ENCODE peak calls at places on chromosomes 3 and 15, in ten cellular contexts. F is prostate gland, Q is astrocyte, L is SK-N-SH, N is BE2C, Z is mucosa of descending colon, S is heart left ventricle, J is body of pancreas, R is thyroid gland, A is upper lobe of right lung. M is an unnamed sample. For H3K4me1, the result is how much of the 10 kb centered on the place peaks cover.

GRCh38 chr3:30688776-30689175 is 82.4 kb downstream of the TGFBR2 start:
- DNase-seq in N (no peak), Q (peak), S (no peak), F (no peak), J (no peak), L (no peak), Z (peak), R (no peak), A (no peak), M (peak)

GRCh38 chr3:165549665-165550064 is 287.6 kb downstream of the BCHE start:
- DNase-seq in R (no peak), Z (no peak), J (no peak), Q (no peak), A (no peak), F (no peak), N (no peak), S (no peak), L (no peak), M (no peak)

GRCh38 chr3:172465281-172465680 is 17.0 kb upstream of the GHSR start:
- DNase-seq in L (no peak), J (no peak), Z (no peak), A (no peak), S (no peak), F (no peak), R (no peak), N (no peak), Q (peak), M (no peak)

GRCh38 chr3:23809294-23809693 is 3.5 kb downstream of the UBE2E1 start:
- DNase-seq in R (no peak), S (no peak), A (no peak), F (no peak), L (no peak), Q (no peak), N (no peak), Z (no peak), J (no peak), M (no peak)

GRCh38 chr15:81113204-81113657 is 20.8 kb upstream of the CFAP161 start:
- DNase-seq in J (peak), A (no peak), R (no peak), Q (no peak), N (no peak), F (peak), S (no peak), L (no peak), Z (no peak), M (no peak)

GRCh38 chr15:62769604-62770003 is 272.9 kb upstream of the TPM1 start:
- DNase-seq in L (no peak), R (no peak), Q (peak), S (no peak), F (no peak), Z (no peak), N (no peak), J (no peak), A (no peak), M (peak)

GRCh38 chr3:14319654-14320182 is 82.7 kb upstream of the SLC6A6 start:
- DNase-seq in S (no peak), J (no peak), N (peak), R (no peak), F (no peak), Q (peak), Z (no peak), A (no peak), L (peak), M (peak)

GRCh38 chr3:182252802-182253201 is 540.5 kb upstream of the ATP11B start:
- DNase-seq in J (no peak), Q (no peak), Z (no peak), A (no peak), L (no peak), N (no peak), F (no peak), R (no peak), S (no peak), M (no peak)

GRCh38 chr15:26889298-26889898 is 22.5 kb downstream of the GABRA5 start:
- DNase-seq in Z (no peak), A (no peak), S (no peak), L (peak), R (peak), N (peak), F (peak), Q (peak), J (peak), M (peak)

GRCh38 chr3:149174901-149175300 is 45.5 kb downstream of the HPS3 start:
- DNase-seq in J (no peak), Q (peak), L (no peak), S (no peak), Z (no peak), R (peak), F (no peak), N (no peak), A (no peak), M (no peak)

GRCh38 chr3:150248116-150248864 is 159.8 kb upstream of the TSC22D2 start:
- DNase-seq in L (no peak), F (no peak), Z (no peak), A (no peak), J (no peak), N (no peak), R (no peak), S (no peak), Q (peak), M (no peak)

GRCh38 chr3:109117939-109118338 is at the start of gene MORC1:
- DNase-seq in N (no peak), Q (no peak), L (no peak), J (no peak), A (no peak), Z (no peak), F (no peak), S (peak), R (no peak), M (no peak)

GRCh38 chr15:39704235-39704634 is 78.4 kb downstream of the FSIP1 start:
- DNase-seq in L (no peak), A (no peak), N (no peak), S (no peak), R (no peak), Z (no peak), F (no peak), J (no peak), Q (peak), M (no peak)

GRCh38 chr15:44879066-44879465 is 77.4 kb upstream of the TERB2 start:
- DNase-seq in R (no peak), N (no peak), S (no peak), Z (no peak), J (no peak), L (no peak), Q (no peak), A (no peak), F (no peak), M (no peak)

GRCh38 chr3:10432156-10432845 is 73.1 kb downstream of the ATP2B2 start:
- DNase-seq in Q (no peak), R (no peak), Z (no peak), S (no peak), L (peak), F (no peak), N (peak), A (peak), J (no peak), M (no peak)

GRCh38 chr3:37126856-37127255 is 47.5 kb downstream of the LRRFIP2 start:
- DNase-seq in Q (no peak), A (no peak), N (no peak), S (no peak), F (no peak), Z (no peak), J (no peak), L (no peak), R (no peak), M (no peak)

GRCh38 chr15:92914103-92914499 is 14.0 kb downstream of the CHD2 start:
- DNase-seq in J (no peak), N (no peak), F (no peak), S (no peak), A (no peak), Z (no peak), Q (no peak), L (no peak), R (no peak), M (no peak)

GRCh38 chr15:72222433-72222832 is 8.6 kb downstream of the PKM start:
- DNase-seq in J (no peak), S (peak), Z (peak), Q (peak), F (peak), A (no peak), R (no peak), N (peak), L (no peak), M (peak)

GRCh38 chr3:180416111-180416541 is 185.8 kb upstream of the TTC14 start:
- DNase-seq in Z (no peak), L (no peak), J (no peak), N (no peak), R (no peak), S (no peak), A (no peak), Q (peak), F (no peak), M (peak)

GRCh38 chr15:88376574-88377174 is 90.5 kb downstream of the MRPL46 start:
- DNase-seq in N (no peak), Z (no peak), J (no peak), F (no peak), S (no peak), Q (peak), R (no peak), L (no peak), A (no peak), M (no peak)

GRCh38 chr15:67149859-67150824 is 84.7 kb downstream of the SMAD3 start:
- DNase-seq in R (peak), L (no peak), Z (no peak), J (peak), Q (peak), A (no peak), F (no peak), N (peak), S (peak), M (peak)

GRCh38 chr3:191328963-191329653 is at the start of gene CCDC50:
- DNase-seq in Q (peak), A (peak), F (peak), L (peak), R (peak), Z (peak), N (peak), J (peak), S (peak), M (peak)
- TF ChIP-seq CTCF in Q (no peak), A (no peak), F (no peak), L (no peak), R (no peak), Z (no peak), N (no peak), J (no peak), S (no peak), M (no peak)

DNA sequence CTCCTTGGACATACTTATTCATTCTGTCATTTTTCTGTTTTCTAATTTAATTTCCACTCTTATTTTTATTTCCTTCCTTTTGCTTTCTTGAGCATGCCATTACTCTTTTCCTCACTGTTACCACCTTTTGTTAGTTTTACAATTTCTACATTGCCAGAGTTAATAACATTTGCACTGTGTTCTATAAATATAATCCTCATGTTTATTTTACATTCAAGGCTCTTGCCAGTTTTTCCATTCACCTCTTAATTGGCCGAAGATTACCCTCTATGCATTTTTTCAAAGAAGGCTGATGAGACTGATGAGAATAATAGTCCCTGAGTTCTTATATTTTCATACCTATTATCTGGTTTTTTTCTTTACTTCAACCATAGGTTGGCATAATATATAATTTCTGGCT is 10.5 kb downstream of the BTD start:
- DNase-seq in J (no peak), Z (no peak), N (no peak), L (no peak), R (no peak), S (no peak), F (no peak), Q (no peak), A (no peak), M (no peak)
- H3K4me1 ChIP-seq in J (half or more), Z (under half), N (under half), L (under half), R (under half), S (under half), F (under half), Q (under half), A (under half), M (under half)

DNA sequence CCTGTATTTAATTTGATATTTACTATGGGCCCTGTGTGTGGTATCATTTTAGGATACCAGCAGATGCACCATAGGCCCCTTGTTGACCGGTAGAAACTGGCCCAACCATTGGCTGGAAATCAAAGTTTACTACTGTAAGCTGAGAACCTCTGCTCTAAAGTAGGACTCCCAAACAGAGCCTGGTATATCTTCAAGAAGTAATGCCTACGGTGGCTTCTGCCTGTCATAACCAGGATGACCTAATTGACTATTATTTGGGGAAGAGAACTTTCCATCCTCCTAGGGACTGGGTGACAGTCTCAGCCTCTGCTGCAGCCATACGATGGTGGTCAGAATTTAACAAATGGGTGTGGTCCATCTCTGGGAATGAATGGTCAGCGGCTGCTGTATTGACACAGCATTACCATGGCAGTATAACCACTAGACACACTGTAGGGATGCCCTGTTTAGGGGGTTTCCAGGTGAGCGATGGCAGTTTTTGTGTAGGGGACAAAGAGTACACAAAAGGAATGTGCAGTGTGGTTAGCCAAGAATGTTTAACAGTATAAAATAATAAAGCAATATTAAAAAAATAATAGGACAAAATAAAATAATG is 37.3 kb downstream of the RARB start:
- DNase-seq in Z (no peak), L (no peak), S (no peak), J (no peak), R (no peak), A (no peak), N (no peak), Q (no peak), F (no peak), M (no peak)
- TF ChIP-seq CTCF in Z (no peak), L (no peak), S (no peak), J (no peak), R (no peak), A (no peak), N (no peak), Q (no peak), F (no peak), M (no peak)

DNA sequence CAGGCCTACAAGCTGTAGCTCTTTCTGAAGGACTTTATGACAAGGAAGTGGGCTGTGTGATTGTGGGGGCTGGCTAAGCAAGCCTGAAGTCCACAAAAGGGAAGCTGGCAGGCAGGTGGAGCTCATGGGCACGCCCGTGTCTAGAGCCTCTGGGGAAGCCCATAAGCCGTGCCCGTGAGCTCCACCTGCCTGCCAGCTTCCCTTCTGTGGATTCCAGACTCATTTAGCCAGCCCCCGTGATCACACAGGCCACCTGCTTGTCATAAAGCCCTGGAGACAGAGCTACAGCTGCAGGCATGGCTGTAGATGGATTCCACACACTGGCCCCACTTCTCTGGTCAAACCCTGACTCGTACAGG is 15.2 kb downstream of the EFCC1 start:
- DNase-seq in F (peak), Q (no peak), J (no peak), R (no peak), S (no peak), Z (peak), N (peak), A (no peak), L (no peak), M (peak)
- H3K4me1 ChIP-seq in F (under half), Q (under half), J (under half), R (under half), S (under half), Z (under half), N (under half), A (under half), L (under half), M (under half)

GRCh38 chr15:51904931-51905330 is 66.6 kb downstream of the LEO1 start:
- DNase-seq in Q (no peak), J (no peak), Z (no peak), L (no peak), S (no peak), F (no peak), N (no peak), R (no peak), A (no peak), M (no peak)

GRCh38 chr15:51908312-51908711 is 63.3 kb downstream of the LEO1 start:
- DNase-seq in R (no peak), A (no peak), Q (peak), J (no peak), Z (no peak), L (no peak), N (no peak), S (no peak), F (no peak), M (no peak)

GRCh38 chr15:51909591-51909990 is 62.0 kb downstream of the LEO1 start:
- DNase-seq in J (no peak), A (no peak), Z (no peak), R (no peak), S (no peak), L (no peak), F (no peak), N (no peak), Q (no peak), M (no peak)

GRCh38 chr15:51912528-51912927 is 59.0 kb downstream of the LEO1 start:
- DNase-seq in L (no peak), R (no peak), A (no peak), Z (no peak), N (no peak), Q (no peak), S (no peak), J (no peak), F (no peak), M (no peak)

DNA sequence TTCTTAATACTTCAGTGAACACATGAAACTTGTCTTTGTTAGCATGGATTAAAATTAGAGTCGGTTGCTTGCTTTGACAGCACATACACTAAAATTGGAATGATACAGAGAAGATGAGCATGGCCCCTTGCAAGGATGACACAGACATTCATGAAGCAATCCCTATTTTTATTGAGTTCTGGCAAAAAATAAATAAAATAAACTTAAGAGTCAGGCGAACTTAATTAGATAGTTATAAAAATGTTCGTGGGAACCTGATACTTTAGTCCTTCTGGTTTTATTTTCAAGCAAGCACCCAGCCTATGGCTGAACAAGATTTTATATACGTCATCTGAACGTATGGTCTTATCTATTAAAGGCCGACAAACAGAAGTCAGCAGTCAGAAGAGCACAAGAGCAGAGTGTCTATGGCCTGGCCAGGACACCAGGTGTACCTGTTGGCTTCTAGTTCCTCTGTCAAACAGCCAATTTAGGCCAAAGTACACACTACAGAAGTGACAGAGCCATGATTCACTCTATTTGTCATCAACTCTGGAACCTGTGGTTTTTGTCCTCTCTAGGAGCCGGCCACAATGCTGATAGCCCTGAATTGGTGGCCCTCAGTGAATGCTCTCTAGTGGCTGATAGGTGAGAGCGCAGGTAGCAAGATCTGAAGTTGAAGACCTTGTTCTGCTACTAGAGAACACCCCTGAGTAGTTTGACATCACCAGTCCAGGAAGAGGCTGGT is 64.3 kb downstream of the LEO1 start:
- DNase-seq in L (no peak), S (no peak), N (no peak), A (no peak), Z (no peak), F (peak), J (peak), R (peak), Q (peak), M (peak)
- TF ChIP-seq CTCF in L (peak), S (no peak), N (no peak), A (no peak), Z (no peak), F (peak), J (peak), R (no peak), Q (no peak), M (peak)

DNA sequence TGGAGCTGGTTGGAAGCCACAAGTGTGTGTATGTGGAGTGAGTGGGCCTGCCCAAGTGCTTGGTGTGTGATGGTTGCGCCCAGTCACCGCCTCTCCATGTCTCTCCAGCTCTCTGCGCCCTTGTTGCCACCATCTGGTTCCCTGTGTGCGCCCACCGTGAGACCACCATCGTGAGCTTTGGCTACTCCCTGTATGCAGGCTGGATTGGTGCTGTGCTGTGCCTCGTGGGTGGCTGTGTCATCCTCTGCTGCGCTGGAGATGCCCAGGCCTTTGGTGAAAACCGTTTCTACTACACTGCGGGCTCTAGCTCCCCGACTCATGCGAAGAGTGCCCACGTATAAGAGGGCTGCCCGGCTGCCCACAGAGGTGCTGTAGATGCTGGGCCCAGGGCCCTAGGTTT is 13.7 kb downstream of the CLDN11 start:
- DNase-seq in Z (no peak), S (no peak), F (no peak), J (no peak), R (no peak), A (no peak), L (no peak), Q (no peak), N (no peak), M (no peak)
- H3K4me1 ChIP-seq in Z (under half), S (under half), F (under half), J (under half), R (under half), A (under half), L (under half), Q (under half), N (under half), M (under half)

DNA sequence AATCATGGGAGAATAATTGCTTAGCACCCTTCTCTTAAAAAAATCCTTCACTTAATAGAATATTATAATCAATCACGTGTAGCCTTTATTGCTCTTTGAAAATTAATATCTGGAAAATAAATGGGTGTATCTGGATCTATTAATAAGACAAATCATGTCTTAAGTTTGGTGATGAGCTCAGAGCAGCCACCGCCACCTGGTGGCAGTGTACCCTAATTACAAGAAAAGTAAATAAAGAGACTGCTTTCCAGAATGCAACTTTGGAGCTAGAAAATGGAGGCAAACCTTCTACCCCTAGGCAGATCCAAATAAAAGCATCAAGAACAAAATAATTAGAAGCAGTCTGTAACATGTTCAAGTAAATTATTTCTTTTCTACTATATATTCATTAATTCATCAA is 43.5 kb downstream of the EPHB1 start:
- DNase-seq in F (no peak), L (no peak), Z (no peak), S (no peak), A (no peak), Q (no peak), R (no peak), N (no peak), J (no peak), M (no peak)
- TF ChIP-seq CTCF in F (no peak), L (peak), Z (no peak), S (peak), A (peak), Q (no peak), R (no peak), N (peak), J (no peak), M (peak)